ENCODE peak calls at places on chromosomes 3 and 15, in eight cellular contexts. F is A549, K is tibial nerve, B is esophagus muscularis mucosa, C is transverse colon, U is NB4, V is heart left ventricle, E is breast epithelium. D is an unnamed sample.

GRCh38 chr15:75597667-75598341 is 18.7 kb upstream of the PTPN9 start:
- DNase-seq in U (peak; percentile 31), B (no peak), E (no peak), K (peak; percentile 9), C (no peak), F (peak; percentile 38), V (no peak), D (peak; percentile 77)

GRCh38 chr3:13234664-13235063 is 161.4 kb upstream of the IQSEC1 start:
- DNase-seq in E (no peak), F (no peak), B (no peak), K (no peak), U (no peak), V (no peak), C (no peak), D (no peak)

GRCh38 chr15:74821091-74821789 is 5.2 kb upstream of the CPLX3 start:
- DNase-seq in E (no peak), K (no peak), U (peak; percentile 74), V (no peak), F (no peak), B (no peak), C (no peak), D (no peak)

GRCh38 chr3:89032331-89033063 is 74.9 kb upstream of the EPHA3 start:
- DNase-seq in F (no peak), K (no peak), C (no peak), V (no peak), U (no peak), E (no peak), B (no peak), D (no peak)

GRCh38 chr3:185341616-185342457 is 21.1 kb upstream of the MAP3K13 start:
- DNase-seq in B (no peak), F (no peak), K (no peak), U (no peak), V (peak; percentile 32), C (no peak), E (no peak), D (no peak)

GRCh38 chr3:153291052-153291689 is 129.1 kb downstream of the RAP2B start:
- DNase-seq in E (no peak), U (peak; percentile 72), F (no peak), V (no peak), C (no peak), K (no peak), B (no peak), D (peak; percentile 14)

GRCh38 chr3:184874709-184875644 is 63.0 kb downstream of the VPS8 start:
- DNase-seq in C (peak; percentile 11), K (peak; percentile 8), F (peak; percentile 5), E (no peak), U (peak; percentile 49), V (no peak), B (no peak), D (peak; percentile 58)

GRCh38 chr3:52090131-52090548 is 33.8 kb upstream of the DUSP7 start:
- DNase-seq in E (no peak), K (peak; percentile 52), U (peak; percentile 64), F (no peak), V (peak; percentile 37), C (no peak), B (no peak), D (no peak)

GRCh38 chr15:52368402-52368801 is 72.8 kb upstream of the MYO5C start:
- DNase-seq in C (no peak), V (no peak), U (no peak), B (no peak), E (no peak), K (no peak), F (no peak), D (no peak)

GRCh38 chr3:49654955-49655556 is 19.1 kb upstream of the APEH start:
- DNase-seq in V (no peak), K (no peak), B (no peak), E (no peak), U (no peak), F (no peak), C (peak; percentile 60), D (no peak)

DNA sequence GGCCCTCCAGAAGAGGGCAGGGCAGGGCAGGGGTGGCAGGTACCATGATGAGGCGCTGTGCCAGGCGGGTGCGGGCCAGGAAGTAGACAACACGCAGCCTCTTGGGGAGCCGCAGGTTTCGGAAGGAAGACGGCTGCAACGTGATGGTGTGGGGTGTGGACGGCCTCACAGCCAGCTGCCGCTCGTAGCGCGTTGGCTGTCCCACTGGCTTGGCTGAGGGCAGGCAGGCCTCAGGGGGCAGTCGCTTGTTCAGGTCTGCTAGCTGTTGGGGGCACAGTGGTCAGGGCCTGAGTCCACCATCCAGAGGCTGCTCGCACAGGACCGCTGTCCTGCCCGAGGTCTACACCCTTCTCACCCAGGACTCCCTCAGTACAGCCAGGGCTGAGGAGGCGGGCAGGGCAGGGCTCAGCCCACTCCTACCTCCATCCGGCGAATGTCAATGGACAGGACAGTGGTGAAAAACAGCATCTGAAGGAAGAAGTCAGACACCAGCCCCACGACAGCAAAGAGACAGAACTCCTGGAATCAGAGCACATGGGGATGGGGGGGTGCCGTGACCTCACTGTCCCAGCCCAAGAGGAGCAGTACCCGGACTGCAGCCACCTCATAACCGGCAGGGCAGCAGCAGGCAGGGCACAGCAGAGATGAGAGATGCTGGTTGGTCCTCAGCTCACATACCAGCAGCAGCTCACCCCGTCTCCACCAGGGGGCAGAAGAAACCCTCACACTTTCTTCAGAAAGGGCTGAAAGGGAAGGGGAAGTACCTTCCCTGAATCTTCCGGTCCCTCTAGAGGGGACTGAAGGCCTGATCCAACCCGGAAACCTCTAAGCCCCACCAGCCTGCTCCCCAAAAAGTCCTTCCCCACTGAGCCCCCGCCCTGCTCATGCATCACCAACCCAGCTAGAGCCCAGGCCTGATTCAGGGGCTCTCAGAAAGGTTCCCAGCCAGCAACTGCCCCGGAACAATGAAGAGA is 40.0 kb downstream of the PTPN23 start:
- DNase-seq in V (peak; percentile 87), C (peak; percentile 93), E (peak; percentile 89), K (peak; percentile 94), B (peak; percentile 96), F (peak; percentile 80), U (peak; percentile 90), D (peak; percentile 91)
- TF ChIP-seq POLR2A in V (no peak), C (no peak), E (no peak), K (no peak), B (no peak), F (no peak), U (peak; percentile 18), D (no peak)

DNA sequence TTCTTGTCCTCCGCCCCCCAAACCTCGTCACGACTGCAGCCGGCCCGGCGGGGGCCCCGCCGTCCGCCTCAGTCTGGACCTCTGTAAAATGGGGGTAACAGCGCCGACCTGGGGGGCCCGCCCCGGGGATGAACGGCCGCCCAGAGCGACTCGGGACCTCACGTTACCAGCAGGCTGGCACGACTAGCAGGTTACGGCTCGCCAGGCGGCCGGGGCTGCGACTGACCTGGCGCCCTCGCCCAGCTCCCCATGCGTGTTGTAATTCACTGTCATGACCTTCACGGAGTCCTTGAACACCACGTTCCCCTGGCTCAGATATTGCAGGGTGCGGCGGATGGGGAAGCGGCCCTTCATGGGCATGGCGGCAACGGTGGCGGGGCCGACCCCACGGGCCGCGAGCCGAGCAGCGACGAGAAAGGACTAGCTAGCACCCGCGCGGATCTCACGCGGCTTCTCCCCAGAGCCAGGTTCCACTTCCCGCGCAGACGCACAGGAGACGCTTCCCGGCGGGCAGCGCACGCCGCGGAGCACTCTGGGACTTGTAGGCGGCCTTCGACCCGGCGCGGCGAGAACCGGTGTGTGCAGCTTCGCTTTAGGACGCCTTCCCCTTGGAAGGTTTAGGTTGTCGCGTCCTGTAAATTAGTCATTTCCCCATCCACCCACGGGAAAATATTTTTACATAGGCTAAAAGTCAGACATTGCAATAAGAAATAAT is at the start of gene MRPS25:
- DNase-seq in C (peak; percentile 92), B (peak; percentile 96), V (peak; percentile 95), F (peak; percentile 93), U (peak; percentile 93), K (peak; percentile 82), E (peak; percentile 85), D (peak; percentile 94)
- TF ChIP-seq POLR2A in C (peak; percentile 91), B (peak; percentile 84), V (peak; percentile 59), F (peak; percentile 98), U (peak; percentile 97), K (peak; percentile 84), E (peak; percentile 57), D (peak; percentile 94)

DNA sequence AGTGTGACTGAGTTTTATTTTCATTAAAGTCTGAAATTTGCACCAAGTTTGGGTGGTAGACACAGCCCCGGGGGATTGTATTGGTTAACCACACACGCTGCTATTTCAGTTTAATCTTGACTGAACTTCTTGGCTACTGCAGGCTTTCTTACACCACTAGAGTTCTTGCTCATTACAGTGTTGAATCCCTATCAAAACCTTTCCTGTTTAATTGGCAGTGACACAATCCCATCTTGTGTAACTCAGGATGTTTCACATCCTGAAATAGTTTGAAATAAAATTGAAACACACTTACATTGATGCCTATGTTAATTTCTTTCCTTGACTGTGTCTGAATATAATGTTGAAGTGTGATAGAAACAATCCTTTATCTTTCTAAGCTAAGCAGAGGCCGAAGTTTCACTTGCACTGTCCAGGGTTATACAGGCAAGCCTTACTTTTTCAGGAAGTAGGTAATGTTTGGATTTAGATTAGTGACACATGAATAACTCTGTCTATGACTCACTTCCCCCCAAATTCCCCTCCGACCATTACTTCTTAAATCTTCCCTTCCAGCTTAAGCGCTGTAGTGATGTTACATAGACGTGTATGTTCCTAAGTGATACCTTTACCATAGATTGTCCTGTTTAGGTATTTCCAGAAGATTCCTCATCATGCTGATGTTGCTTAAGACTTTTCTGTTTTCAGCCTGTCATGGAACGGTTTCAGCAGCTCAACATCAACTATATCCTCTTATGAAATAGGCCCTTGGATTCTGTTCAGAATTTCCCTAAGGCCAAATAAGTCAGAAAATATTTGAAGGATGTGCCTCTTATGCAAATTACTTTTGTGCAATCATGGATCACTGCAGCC is 16.8 kb downstream of the ATG7 start:
- DNase-seq in F (peak; percentile 64), V (no peak), U (peak; percentile 93), B (no peak), K (peak; percentile 62), C (no peak), E (no peak), D (no peak)
- TF ChIP-seq POLR2A in F (no peak), V (no peak), U (no peak), B (no peak), K (peak; percentile 8), C (no peak), E (no peak), D (no peak)

GRCh38 chr3:30289324-30289723 is 317.1 kb upstream of the TGFBR2 start:
- DNase-seq in U (peak; percentile 60), V (no peak), B (no peak), E (no peak), K (no peak), F (no peak), C (peak; percentile 13), D (peak; percentile 57)

GRCh38 chr3:30289751-30290150 is 316.6 kb upstream of the TGFBR2 start:
- DNase-seq in K (no peak), V (no peak), E (no peak), B (no peak), F (no peak), U (peak; percentile 56), C (no peak), D (no peak)

GRCh38 chr3:30290479-30290878 is 315.9 kb upstream of the TGFBR2 start:
- DNase-seq in U (no peak), K (no peak), C (no peak), F (no peak), B (no peak), E (no peak), V (no peak), D (no peak)

GRCh38 chr3:30286811-30287210 is 319.6 kb upstream of the TGFBR2 start:
- DNase-seq in B (no peak), F (no peak), C (no peak), V (no peak), K (no peak), E (no peak), U (no peak), D (no peak)

DNA sequence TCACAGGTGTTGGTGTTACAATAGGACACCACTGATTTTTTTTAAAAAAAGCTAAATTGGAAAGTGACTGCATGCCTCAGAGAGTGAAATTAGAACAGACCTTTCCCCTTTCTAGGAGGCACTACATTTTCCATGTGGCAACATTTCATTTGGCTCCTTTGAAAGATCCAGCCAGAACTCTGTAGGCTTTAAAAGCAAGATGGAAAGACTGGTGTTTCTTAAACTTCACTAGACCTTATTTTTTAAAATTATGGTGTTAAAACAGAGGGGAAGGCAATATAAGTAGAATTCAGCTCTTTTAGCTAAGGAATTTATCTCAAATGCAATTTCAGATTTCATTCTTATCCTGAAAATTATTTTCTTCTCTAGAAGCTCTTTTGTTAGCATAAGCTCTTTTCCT is 317.6 kb upstream of the TGFBR2 start:
- DNase-seq in F (no peak), K (no peak), B (no peak), E (no peak), U (no peak), V (no peak), C (no peak), D (no peak)
- TF ChIP-seq POLR2A in F (no peak), K (no peak), B (no peak), E (no peak), U (no peak), V (no peak), C (no peak), D (no peak)

D was measured in erythroblast.